ENCODE peak calls at places on chromosomes 1 and 21, in five cellular contexts. D is stomach, H is HCT116, V is Peyer's patch, Y is sigmoid colon. Z is an unnamed sample. For H3K4me1, the result is how much of the 10 kb centered on the place peaks cover.

GRCh38 chr1:6260961-6261614 is at the start of gene GPR153:
- DNase-seq in D (peak), H (no peak), V (peak), Y (peak), Z (peak)

GRCh38 chr1:54439550-54440223 is 33.5 kb upstream of the SSBP3 start:
- DNase-seq in D (no peak), H (no peak), V (no peak), Y (peak), Z (no peak)

GRCh38 chr21:39022901-39023693 is 160.2 kb downstream of the PSMG1 start:
- DNase-seq in D (no peak), H (no peak), V (no peak), Y (peak), Z (peak)

GRCh38 chr1:183285746-183286145 is 99.7 kb downstream of the LAMC2 start:
- DNase-seq in D (no peak), H (no peak), V (no peak), Y (no peak), Z (no peak)

GRCh38 chr1:76687324-76688018 is 179.8 kb upstream of the ST6GALNAC5 start:
- DNase-seq in D (no peak), H (no peak), V (no peak), Y (no peak), Z (no peak)

GRCh38 chr1:221097479-221098281 is 218.4 kb downstream of the HLX start:
- DNase-seq in D (no peak), H (no peak), V (no peak), Y (no peak), Z (no peak)

GRCh38 chr1:94024109-94024792 is 96.7 kb downstream of the ABCA4 start:
- DNase-seq in D (no peak), H (no peak), V (no peak), Y (no peak), Z (no peak)

GRCh38 chr1:228155596-228156517 is 6.1 kb downstream of the GJC2 start:
- DNase-seq in D (no peak), H (no peak), V (no peak), Y (peak), Z (no peak)

GRCh38 chr1:76336951-76337371 is 262.4 kb downstream of the ST6GALNAC3 start:
- DNase-seq in D (no peak), H (no peak), V (peak), Y (peak), Z (peak)

GRCh38 chr1:240091614-240092300 is at the start of gene FMN2:
- DNase-seq in D (no peak), H (no peak), V (no peak), Y (peak), Z (no peak)

GRCh38 chr21:45318556-45319341 is 31.1 kb upstream of the POFUT2 start:
- DNase-seq in D (peak), H (peak), V (no peak), Y (peak), Z (peak)

GRCh38 chr1:22114083-22115012 is 28.5 kb downstream of the WNT4 start:
- DNase-seq in D (no peak), H (no peak), V (no peak), Y (peak), Z (no peak)

GRCh38 chr1:247854899-247855545 is 2.0 kb upstream of the TRIM58 start:
- DNase-seq in D (no peak), H (no peak), V (no peak), Y (no peak), Z (no peak)

GRCh38 chr1:221672160-221672762 is 69.6 kb downstream of the DUSP10 start:
- DNase-seq in D (no peak), H (no peak), V (no peak), Y (no peak), Z (no peak)

GRCh38 chr1:46581685-46582455 is 22.2 kb downstream of the MKNK1 start:
- DNase-seq in D (no peak), H (no peak), V (no peak), Y (no peak), Z (no peak)

GRCh38 chr21:31284797-31285397 is 59.2 kb downstream of the TIAM1 start:
- DNase-seq in D (no peak), H (peak), V (no peak), Y (no peak), Z (no peak)

GRCh38 chr1:162456324-162456723 is 41.3 kb upstream of the UHMK1 start:
- DNase-seq in D (no peak), H (no peak), V (no peak), Y (no peak), Z (no peak)

GRCh38 chr1:243313635-243314536 is 58.0 kb downstream of the SDCCAG8 start:
- DNase-seq in D (no peak), H (no peak), V (no peak), Y (no peak), Z (no peak)

GRCh38 chr1:184892116-184892515 is 82.2 kb downstream of the NIBAN1 start:
- DNase-seq in D (no peak), H (no peak), V (no peak), Y (no peak), Z (no peak)

GRCh38 chr1:182217967-182218366 is 156.5 kb upstream of the ZNF648 start:
- DNase-seq in D (no peak), H (peak), V (no peak), Y (no peak), Z (no peak)

GRCh38 chr1:204498980-204499379 is 4.4 kb upstream of the PIK3C2B start:
- DNase-seq in D (no peak), H (no peak), V (no peak), Y (no peak), Z (no peak)

GRCh38 chr1:183205196-183205781 is 19.2 kb downstream of the LAMC2 start:
- DNase-seq in D (no peak), H (no peak), V (no peak), Y (peak), Z (no peak)

GRCh38 chr1:246632584-246633168 is 66.4 kb downstream of the CNST start:
- DNase-seq in D (no peak), H (no peak), V (no peak), Y (no peak), Z (no peak)

GRCh38 chr1:176656257-176656995 is 193.5 kb downstream of the PAPPA2 start:
- DNase-seq in D (no peak), H (no peak), V (no peak), Y (no peak), Z (peak)

GRCh38 chr1:11518791-11519628 is 40.1 kb downstream of the DISP3 start:
- DNase-seq in D (no peak), H (no peak), V (no peak), Y (peak), Z (no peak)

GRCh38 chr1:111734426-111734825 is 4.8 kb downstream of the INKA2 start:
- DNase-seq in D (no peak), H (no peak), V (no peak), Y (no peak), Z (no peak)
- H3K4me1 ChIP-seq in D (under half), H (under half), V (under half), Y (under half), Z (under half)

GRCh38 chr1:212648431-212648830 is 39.9 kb downstream of the ATF3 start:
- DNase-seq in D (no peak), H (no peak), V (no peak), Y (no peak), Z (no peak)
- TF ChIP-seq POLR2A in D (no peak), H (no peak), V (no peak), Y (no peak), Z (no peak)

GRCh38 chr1:224641030-224641429 is 24.9 kb downstream of the CNIH3 start:
- DNase-seq in D (peak), H (peak), V (no peak), Y (no peak), Z (peak)

GRCh38 chr1:224639426-224639975 is 23.4 kb downstream of the CNIH3 start:
- DNase-seq in D (no peak), H (no peak), V (no peak), Y (no peak), Z (no peak)

GRCh38 chr1:224637936-224638335 is 21.8 kb downstream of the CNIH3 start:
- DNase-seq in D (no peak), H (no peak), V (no peak), Y (no peak), Z (peak)

GRCh38 chr1:224640018-224640417 is 23.9 kb downstream of the CNIH3 start:
- DNase-seq in D (no peak), H (no peak), V (no peak), Y (no peak), Z (no peak)

DNA sequence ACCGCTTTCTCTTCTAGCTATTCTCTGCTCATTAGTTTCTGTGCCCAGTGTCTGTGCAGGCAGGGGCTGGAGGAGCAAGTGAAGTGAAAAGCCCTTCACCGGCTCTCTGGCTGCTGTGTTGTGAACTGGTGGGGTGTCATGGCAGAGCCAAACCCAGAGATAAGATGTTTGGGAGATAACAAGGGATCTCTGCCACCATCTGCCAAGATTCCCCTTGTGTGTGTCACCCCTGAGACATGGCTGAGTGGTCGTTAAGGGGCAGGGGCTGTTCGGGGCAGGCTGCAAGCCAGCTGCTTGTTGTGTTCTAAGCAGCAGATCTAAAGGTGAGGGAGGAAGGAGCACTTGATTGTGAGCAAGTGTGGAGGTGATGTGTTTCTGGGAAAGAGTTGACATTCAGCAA is 24.5 kb downstream of the CNIH3 start:
- DNase-seq in D (no peak), H (no peak), V (no peak), Y (no peak), Z (no peak)
- H3K4me1 ChIP-seq in D (under half), H (under half), V (under half), Y (under half), Z (under half)

GRCh38 chr1:43358121-43358745 is 548 bp upstream of the CDC20 start:
- DNase-seq in D (no peak), H (peak), V (peak), Y (no peak), Z (peak)
- TF ChIP-seq POLR2A in D (no peak), H (peak), V (peak), Y (no peak), Z (peak)

DNA sequence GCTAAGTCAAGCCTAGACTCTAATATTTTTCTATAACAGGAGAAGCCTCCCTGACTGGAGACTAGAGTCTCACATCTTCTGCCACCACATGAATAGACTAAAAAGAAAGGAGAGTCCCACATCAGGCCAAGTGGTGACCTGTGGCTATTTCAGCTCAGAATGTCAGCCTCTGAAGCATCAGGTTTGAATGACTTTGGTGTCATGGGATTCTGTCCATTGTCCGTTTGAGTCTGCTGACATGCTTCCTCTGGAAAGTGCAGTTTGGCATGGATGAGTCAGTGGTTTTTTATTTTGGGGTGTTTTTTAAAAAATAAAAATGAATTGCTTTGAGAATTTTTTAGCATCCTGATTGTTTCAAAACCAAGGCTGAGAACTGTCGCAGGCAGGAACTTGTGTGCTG is 19.5 kb downstream of the DYRK3 start:
- DNase-seq in D (no peak), H (no peak), V (no peak), Y (no peak), Z (no peak)
- H3K4me1 ChIP-seq in D (under half), H (under half), V (under half), Y (under half), Z (half or more)

Z was measured in body of pancreas.